ENCODE peak calls at places on chromosome 17, in eight cellular contexts. V is skeletal muscle cell; R is substantia nigra; E is stimulated activated CD4-positive, alpha-beta T cell treated with anti-CD3 and anti-CD28 coated beads, Interleukin-2, amount 100 ng/mL, for 24 hours; D is NCI-H1436 treated with DMSO at 0.1 percent for 48 hours; B is activated T-cell treated with anti-CD3 and anti-CD28 coated beads, Interleukin-2, amount 50 U/mL, for 4 hours; I is NCI-H524; W is HFFc6. X is an unnamed sample.
A peak's percentile ranks its signal among the peaks of the same experiment; 100 is the strongest.

GRCh38 chr17:44842748-44843147 is 4.9 kb upstream of the HIGD1B start:
- DNase-seq in W (no peak), B (no peak), V (no peak), I (no peak), E (no peak), D (no peak), R (no peak), X (no peak)

GRCh38 chr17:17580662-17581470 is 10.6 kb downstream of the PEMT start:
- DNase-seq in B (no peak), D (no peak), I (peak; percentile 45), E (no peak), W (no peak), V (no peak), R (no peak), X (no peak)

GRCh38 chr17:50647187-50647586 is 12.5 kb downstream of the ABCC3 start:
- DNase-seq in B (no peak), W (no peak), E (no peak), R (no peak), D (no peak), I (peak; percentile 80), V (no peak), X (no peak)

GRCh38 chr17:51423421-51424160 is 163.2 kb downstream of the UTP18 start:
- DNase-seq in I (no peak), B (no peak), W (no peak), R (no peak), V (no peak), E (no peak), D (no peak), X (no peak)

GRCh38 chr17:59723607-59724006 is 16.2 kb downstream of the VMP1 start:
- DNase-seq in R (no peak), W (no peak), V (no peak), D (no peak), B (no peak), I (no peak), E (no peak), X (no peak)

GRCh38 chr17:29256735-29257466 is 10.2 kb downstream of the CRYBA1 start:
- DNase-seq in D (no peak), V (no peak), B (no peak), I (no peak), W (peak; percentile 68), E (no peak), R (no peak), X (no peak)

GRCh38 chr17:60577147-60577925 is 22.7 kb upstream of the PPM1D start:
- DNase-seq in I (no peak), D (no peak), V (peak; percentile 34), W (peak; percentile 7), E (no peak), R (peak; percentile 27), B (no peak), X (no peak)

GRCh38 chr17:63786961-63787711 is 13.2 kb downstream of the DDX42 start:
- DNase-seq in W (no peak), E (no peak), R (no peak), V (no peak), I (no peak), D (no peak), B (no peak), X (no peak)

GRCh38 chr17:77725851-77726250 is 232.7 kb upstream of the TNRC6C start:
- DNase-seq in E (peak; percentile 8), V (no peak), I (no peak), W (no peak), D (no peak), B (no peak), R (no peak), X (no peak)

GRCh38 chr17:76441681-76442340 is 11.1 kb downstream of the UBE2O start:
- DNase-seq in R (no peak), V (no peak), B (no peak), W (no peak), E (no peak), I (no peak), D (no peak), X (no peak)

GRCh38 chr17:17824780-17825614 is 11.8 kb downstream of the SREBF1 start:
- DNase-seq in B (no peak), I (no peak), E (no peak), D (no peak), V (no peak), W (no peak), R (no peak), X (no peak)